ENCODE peak calls at places on chromosome 20, in six cellular contexts. F, U, K, J, X and C are unnamed samples.

GRCh38 chr20:3800256-3800877 is 4.3 kb downstream of the CDC25B start:
- DNase-seq in U (no peak), K (no peak), F (no peak), J (no peak), X (no peak), C (no peak)

GRCh38 chr20:51958636-51959542 is 156.6 kb upstream of the SALL4 start:
- DNase-seq in J (no peak), K (no peak), X (no peak), U (no peak), F (no peak), C (no peak)

GRCh38 chr20:46823753-46824152 is 70.9 kb upstream of the EYA2 start:
- DNase-seq in X (no peak), U (no peak), J (no peak), K (no peak), F (no peak), C (no peak)

GRCh38 chr20:10672579-10673127 is 1.1 kb downstream of the JAG1 start:
- DNase-seq in F (peak), J (no peak), K (peak), X (peak), U (no peak), C (peak)

GRCh38 chr20:12047838-12048432 is 130.2 kb downstream of the BTBD3 start:
- DNase-seq in K (no peak), X (no peak), J (no peak), F (no peak), U (no peak), C (no peak)

GRCh38 chr20:35271073-35271882 is 6.6 kb downstream of the MMP24OS start:
- DNase-seq in K (no peak), X (no peak), F (peak), J (no peak), U (no peak), C (no peak)

GRCh38 chr20:6473197-6473596 is 294.3 kb upstream of the BMP2 start:
- DNase-seq in U (no peak), X (no peak), J (no peak), F (no peak), K (no peak), C (no peak)

GRCh38 chr20:49586967-49587587 is 19.1 kb upstream of the PTGIS start:
- DNase-seq in K (no peak), J (no peak), X (no peak), U (no peak), F (no peak), C (no peak)

GRCh38 chr20:59144179-59144830 is 19.3 kb upstream of the ZNF831 start:
- DNase-seq in U (no peak), X (no peak), J (no peak), K (no peak), F (no peak), C (no peak)

GRCh38 chr20:49283703-49284625 is 6.1 kb upstream of the ZNFX1 start:
- DNase-seq in U (no peak), F (no peak), X (no peak), J (no peak), K (no peak), C (no peak)

GRCh38 chr20:31862157-31862470 is 8.2 kb downstream of the DUSP15 start:
- DNase-seq in U (no peak), F (peak), J (no peak), K (no peak), X (no peak), C (no peak)

GRCh38 chr20:46010491-46011405 is 2.0 kb downstream of the MMP9 start:
- DNase-seq in K (no peak), J (no peak), X (no peak), U (no peak), F (peak), C (no peak)

GRCh38 chr20:9279905-9280304 is 211.0 kb downstream of the PLCB4 start:
- DNase-seq in X (no peak), K (no peak), F (no peak), U (no peak), J (no peak), C (no peak)

GRCh38 chr20:54167909-54168872 is 5.6 kb downstream of the CYP24A1 start:
- DNase-seq in F (peak), X (no peak), J (no peak), K (no peak), U (peak), C (no peak)

GRCh38 chr20:53751394-53752368 is 158.0 kb upstream of the ZNF217 start:
- DNase-seq in X (no peak), U (peak), J (no peak), K (no peak), F (peak), C (peak)

GRCh38 chr20:40536866-40537265 is 152.2 kb downstream of the MAFB start:
- DNase-seq in X (no peak), U (no peak), K (no peak), J (no peak), F (no peak), C (no peak)

GRCh38 chr20:3813758-3814581 is 6.4 kb upstream of the AP5S1 start:
- DNase-seq in X (no peak), K (no peak), F (no peak), J (no peak), U (no peak), C (no peak)

GRCh38 chr20:62784497-62784896 is 11.8 kb upstream of the MRGBP start:
- DNase-seq in U (no peak), K (no peak), X (no peak), F (no peak), J (no peak), C (no peak)

GRCh38 chr20:62780696-62781095 is 15.6 kb upstream of the MRGBP start:
- DNase-seq in J (no peak), F (no peak), X (no peak), K (no peak), U (no peak), C (no peak)

GRCh38 chr20:62782893-62783278 is 13.4 kb upstream of the MRGBP start:
- DNase-seq in F (no peak), X (no peak), U (no peak), J (no peak), K (no peak), C (no peak)

GRCh38 chr20:62780204-62780603 is 16.1 kb upstream of the MRGBP start:
- DNase-seq in J (no peak), K (no peak), F (no peak), U (no peak), X (no peak), C (no peak)

DNA sequence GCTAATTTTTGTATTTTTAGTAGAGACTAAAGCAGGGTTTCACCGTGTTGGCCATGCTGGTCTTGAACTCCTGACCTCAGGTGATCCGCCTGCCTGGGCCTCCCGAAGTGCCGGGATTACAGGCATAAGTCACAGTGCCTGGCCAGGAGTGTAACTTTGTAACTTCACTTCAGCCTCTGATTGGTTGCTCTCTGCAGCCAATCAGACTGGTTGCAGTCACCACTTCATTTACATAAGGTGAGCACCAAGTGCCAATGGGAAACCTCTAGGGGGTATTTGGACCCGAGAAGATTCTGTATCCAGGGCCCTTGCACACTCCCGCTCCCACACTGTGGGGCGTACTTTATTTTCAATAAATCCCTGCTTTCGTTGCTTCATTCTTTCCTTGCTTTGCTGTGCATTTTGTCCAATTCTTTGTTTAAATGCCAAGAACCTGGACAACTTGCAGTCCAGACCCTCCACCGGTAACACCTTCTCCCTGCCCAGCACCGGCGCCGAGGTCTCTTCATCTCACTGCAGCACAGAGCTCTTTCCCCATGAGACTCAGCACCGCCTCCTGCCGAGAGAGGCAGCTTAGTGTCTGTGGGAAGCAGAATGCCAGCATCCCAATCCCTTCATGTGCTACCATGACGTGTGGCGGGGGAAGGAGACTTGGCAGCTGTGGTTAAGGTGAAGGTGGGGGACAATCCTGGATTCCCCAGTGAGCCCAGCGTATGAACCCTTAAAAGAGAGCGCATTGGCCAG is 14.0 kb upstream of the MRGBP start:
- DNase-seq in K (no peak), X (no peak), F (no peak), U (no peak), J (no peak), C (no peak)
- TF ChIP-seq CTCF in K (no peak), X (peak), F (no peak), U (no peak), J (no peak), C (no peak)

GRCh38 chr20:62894261-62894660 is 32.0 kb downstream of the DIDO1 start:
- DNase-seq in X (no peak), F (peak), K (no peak), U (no peak), J (no peak), C (no peak)
- TF ChIP-seq CTCF in X (no peak), F (no peak), K (peak), U (no peak), J (no peak), C (no peak)

DNA sequence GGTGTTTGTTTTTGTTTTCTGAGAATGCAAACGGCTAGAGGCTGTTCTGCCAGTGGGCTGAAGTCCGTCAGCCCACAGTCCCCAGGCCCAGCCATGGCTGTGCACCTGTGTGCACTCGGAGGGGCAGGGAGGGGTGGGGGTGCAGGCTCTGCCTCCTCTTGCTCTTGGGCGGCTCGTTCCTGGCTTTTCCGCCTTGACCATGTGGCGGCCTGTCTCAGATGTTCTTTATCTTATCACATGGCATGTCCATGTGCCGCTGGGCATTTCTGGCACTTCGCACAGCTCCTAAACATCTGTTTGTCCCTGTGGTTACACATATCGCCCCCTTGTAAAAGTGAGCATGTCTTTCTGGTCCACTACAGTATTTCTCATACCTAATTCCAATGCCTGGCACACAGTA is 137.0 kb downstream of the CDH4 start:
- DNase-seq in U (no peak), F (peak), J (no peak), K (no peak), X (no peak), C (no peak)
- TF ChIP-seq CTCF in U (no peak), F (no peak), J (no peak), K (no peak), X (no peak), C (no peak)

DNA sequence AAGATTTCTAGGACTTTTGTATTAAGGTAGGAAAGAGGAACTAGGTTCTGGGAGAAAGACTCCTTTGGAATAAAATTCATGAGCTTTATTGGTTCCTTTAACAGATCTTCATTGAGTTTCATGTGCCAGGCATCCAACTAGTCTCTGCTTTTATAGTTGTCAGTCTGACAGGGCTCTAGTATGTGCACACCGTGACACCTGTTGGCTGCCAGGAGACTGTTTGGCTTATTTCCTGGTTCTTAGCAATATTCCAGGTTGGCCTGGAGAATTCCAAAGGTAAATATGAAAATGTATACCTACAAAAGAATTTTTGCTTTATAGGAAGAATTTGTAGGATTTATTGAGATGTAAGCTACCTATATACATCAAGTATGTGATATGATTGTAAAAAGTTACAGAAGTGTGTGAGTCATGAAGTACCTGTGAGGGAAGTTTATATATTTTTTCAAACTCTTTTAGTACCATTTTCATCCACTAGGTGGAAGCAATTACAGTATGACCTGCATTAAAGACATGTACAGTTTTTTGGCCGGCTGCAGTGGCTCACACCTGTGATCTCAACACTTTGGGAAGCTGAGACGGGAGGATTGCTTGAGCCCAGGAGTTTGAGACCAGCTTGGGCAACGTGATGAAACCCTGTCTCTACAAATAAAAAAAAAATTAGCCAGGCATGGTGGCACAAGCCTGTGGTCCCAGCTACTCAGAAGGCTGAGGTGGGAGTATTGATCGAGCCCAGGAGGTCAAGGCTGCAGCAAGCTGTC is 35.2 kb downstream of the NDUFAF5 start:
- DNase-seq in K (no peak), J (no peak), X (peak), F (no peak), U (peak), C (peak)
- TF ChIP-seq CTCF in K (peak), J (peak), X (peak), F (peak), U (peak), C (peak)

DNA sequence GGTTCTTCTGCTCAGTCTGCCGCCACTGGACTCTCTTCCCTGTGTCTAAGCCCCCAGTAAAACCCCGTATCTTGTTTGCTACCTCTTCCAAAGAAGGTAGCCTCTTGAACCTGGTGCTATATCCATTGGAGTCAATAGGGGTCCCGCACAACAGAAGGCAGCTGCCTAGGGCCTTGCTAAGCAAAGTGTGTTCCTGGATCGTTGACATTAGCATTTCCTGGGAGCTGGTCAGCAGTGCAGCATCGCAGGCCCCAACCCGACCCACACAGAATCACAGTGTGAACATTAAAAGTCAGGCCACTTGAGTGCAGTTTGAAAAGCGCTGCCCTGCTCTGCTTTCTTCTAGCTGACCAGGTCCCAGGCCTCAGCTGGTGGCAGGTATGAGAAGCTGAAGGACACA is 2.9 kb downstream of the ADA start:
- DNase-seq in J (no peak), X (no peak), U (no peak), K (no peak), F (peak), C (no peak)
- TF ChIP-seq CTCF in J (no peak), X (no peak), U (no peak), K (no peak), F (no peak), C (no peak)

GRCh38 chr20:63706852-63707557 is 771 bp downstream of the ARFRP1 start:
- DNase-seq in X (peak), U (peak), K (peak), J (no peak), F (peak), C (peak)
- TF ChIP-seq CTCF in X (peak), U (no peak), K (no peak), J (no peak), F (peak), C (peak)

DNA sequence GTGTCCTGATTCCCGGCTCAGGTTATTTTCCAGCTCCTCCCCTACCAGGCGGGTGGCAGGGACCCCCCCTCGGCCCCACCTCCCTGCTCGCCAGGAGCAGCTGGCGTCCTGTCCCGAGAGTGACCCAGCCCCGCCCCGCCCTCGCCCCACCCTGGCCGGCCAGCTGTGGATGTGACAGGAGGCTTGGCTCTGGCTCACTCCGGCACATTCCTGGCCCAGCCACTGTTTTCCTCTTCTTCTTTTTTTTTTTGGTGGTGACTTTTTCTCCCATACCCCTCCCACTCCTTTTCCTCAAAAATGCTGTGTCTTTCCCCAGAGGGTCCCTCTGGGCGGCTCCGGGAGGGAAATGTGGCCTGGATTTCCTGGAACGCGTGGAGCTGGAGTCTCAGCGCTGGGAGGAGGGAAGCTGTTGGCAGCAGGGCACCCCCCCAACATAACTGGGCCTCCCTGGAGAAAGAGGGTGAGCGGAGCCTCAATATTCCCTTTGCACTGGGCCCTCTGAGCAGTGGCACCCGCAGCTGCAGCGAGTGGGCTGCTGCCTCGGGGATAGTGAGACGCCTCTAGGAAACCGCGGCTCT is 28.3 kb upstream of the CSNK2A1 start:
- DNase-seq in F (no peak), U (no peak), X (no peak), K (peak), J (peak), C (no peak)
- TF ChIP-seq CTCF in F (no peak), U (no peak), X (no peak), K (no peak), J (no peak), C (no peak)

GRCh38 chr20:7610681-7611080 is 329.6 kb downstream of the HAO1 start:
- DNase-seq in J (no peak), K (no peak), U (no peak), X (no peak), F (no peak), C (no peak)
- TF ChIP-seq CTCF in J (no peak), K (no peak), U (no peak), X (no peak), F (no peak), C (no peak)